ENCODE peak calls at places on chromosomes 1 and 21, in six cellular contexts. E is stomach, I is fibroblast of lung, B is activated B cell treated with CpG ODN at 0.5 μM for 24 hours, N is lower leg skin, C is Calu3. U is an unnamed sample.
A peak's percentile ranks its signal among the peaks of the same experiment; 100 is the strongest.

GRCh38 chr1:18736958-18737357 is 106.3 kb downstream of the PAX7 start:
- DNase-seq in E (no peak), I (no peak), B (no peak), N (no peak), C (no peak), U (no peak)

GRCh38 chr1:1671365-1672119 is 12.7 kb upstream of the CDK11B start:
- DNase-seq in E (peak; percentile 7), I (no peak), B (no peak), N (no peak), C (no peak), U (no peak)

GRCh38 chr1:33764149-33764548 is 99.7 kb upstream of the HMGB4 start:
- DNase-seq in E (no peak), I (no peak), B (no peak), N (no peak), C (no peak), U (no peak)

GRCh38 chr1:113057006-113057405 is 16.0 kb upstream of the LRIG2 start:
- DNase-seq in E (no peak), I (no peak), B (no peak), N (no peak), C (no peak), U (no peak)

GRCh38 chr1:171841931-171842723 is 829 bp downstream of the DNM3 start:
- DNase-seq in E (no peak), I (peak; percentile 4), B (peak; percentile 20), N (no peak), C (peak; percentile 6), U (no peak)

GRCh38 chr1:231679109-231679508 is 52.5 kb downstream of the DISC1 start:
- DNase-seq in E (no peak), I (no peak), B (no peak), N (no peak), C (no peak), U (no peak)

GRCh38 chr1:116309090-116309870 is 63.8 kb upstream of the ATP1A1 start:
- DNase-seq in E (no peak), I (no peak), B (no peak), N (peak; percentile 39), C (no peak), U (no peak)

GRCh38 chr1:37605061-37605650 is 9.4 kb upstream of the GNL2 start:
- DNase-seq in E (no peak), I (no peak), B (no peak), N (no peak), C (no peak), U (no peak)

GRCh38 chr1:205339717-205340116 is 17.0 kb downstream of the KLHDC8A start:
- DNase-seq in E (no peak), I (no peak), B (no peak), N (no peak), C (no peak), U (no peak)

GRCh38 chr1:164590592-164590991 is 31.6 kb downstream of the PBX1 start:
- DNase-seq in E (no peak), I (no peak), B (no peak), N (no peak), C (no peak), U (no peak)

GRCh38 chr1:164589961-164590507 is 31.1 kb downstream of the PBX1 start:
- DNase-seq in E (no peak), I (no peak), B (no peak), N (no peak), C (no peak), U (no peak)

GRCh38 chr1:164589408-164589807 is 30.4 kb downstream of the PBX1 start:
- DNase-seq in E (no peak), I (no peak), B (no peak), N (no peak), C (no peak), U (no peak)

GRCh38 chr1:164592634-164593033 is 33.6 kb downstream of the PBX1 start:
- DNase-seq in E (no peak), I (no peak), B (no peak), N (no peak), C (no peak), U (no peak)

DNA sequence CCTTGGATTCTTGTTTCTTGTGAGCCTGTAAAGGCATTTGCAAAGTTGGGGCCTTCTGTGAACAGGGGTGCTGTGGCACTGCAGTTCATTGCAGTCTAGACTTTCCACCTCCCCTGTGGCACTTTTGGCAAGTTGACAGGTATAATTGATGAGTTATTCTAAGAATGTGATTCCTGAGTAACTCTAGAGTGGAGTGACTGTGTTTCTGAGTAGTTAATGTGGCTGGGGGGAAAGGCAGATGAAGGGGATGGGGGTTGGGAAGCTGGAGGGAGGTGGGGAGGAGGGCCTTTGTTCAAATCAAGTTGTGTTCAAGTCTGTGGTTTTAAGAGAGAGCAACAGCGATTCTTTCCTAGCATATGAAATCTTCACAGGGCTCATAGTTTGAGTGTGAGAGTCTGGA is 32.9 kb downstream of the PBX1 start:
- DNase-seq in E (no peak), I (peak; percentile 92), B (no peak), N (no peak), C (no peak), U (no peak)
- TF ChIP-seq CTCF in E (no peak), I (no peak), B (no peak), N (no peak), C (no peak), U (no peak)

GRCh38 chr1:89953072-89953626 is 41.8 kb upstream of the ZNF326 start:
- DNase-seq in E (peak; percentile 36), I (peak; percentile 95), B (no peak), N (peak; percentile 27), C (peak; percentile 80), U (no peak)
- TF ChIP-seq CTCF in E (no peak), I (no peak), B (no peak), N (no peak), C (no peak), U (no peak)

GRCh38 chr1:219173758-219174671 is at the start of gene LYPLAL1:
- DNase-seq in E (peak; percentile 91), I (peak; percentile 82), B (peak; percentile 91), N (peak; percentile 82), C (peak; percentile 93), U (peak; percentile 83)
- TF ChIP-seq CTCF in E (no peak), I (no peak), B (no peak), N (no peak), C (no peak), U (no peak)

GRCh38 chr1:62989497-62989896 is 205.6 kb downstream of the ATG4C start:
- DNase-seq in E (no peak), I (no peak), B (no peak), N (no peak), C (peak; percentile 4), U (no peak)
- TF ChIP-seq CTCF in E (no peak), I (no peak), B (no peak), N (no peak), C (no peak), U (no peak)

GRCh38 chr21:35164971-35165483 is 115.9 kb upstream of the RUNX1 start:
- DNase-seq in E (no peak), I (no peak), B (no peak), N (no peak), C (no peak), U (no peak)
- TF ChIP-seq CTCF in E (no peak), I (no peak), B (no peak), N (no peak), C (no peak), U (no peak)

GRCh38 chr1:156626079-156626438 is 6.8 kb downstream of the HAPLN2 start:
- DNase-seq in E (no peak), I (no peak), B (no peak), N (no peak), C (no peak), U (no peak)
- TF ChIP-seq CTCF in E (no peak), I (no peak), B (no peak), N (no peak), C (no peak), U (peak; percentile 67)